ENCODE peak calls at places on chromosomes 11 and 22, in five cellular contexts. E, M, T, F and Q are unnamed samples.

GRCh38 chr22:33832558-33833151 is 87.6 kb downstream of the LARGE1 start:
- DNase-seq in E (peak), M (no peak), T (no peak), F (no peak), Q (no peak)

GRCh38 chr11:134438533-134438932 is 26.5 kb upstream of the B3GAT1 start:
- DNase-seq in E (no peak), M (no peak), T (no peak), F (peak), Q (no peak)

GRCh38 chr11:109946322-109946846 is 146.8 kb upstream of the ZC3H12C start:
- DNase-seq in E (peak), M (peak), T (peak), F (peak), Q (peak)

GRCh38 chr11:43825217-43825816 is 55.3 kb upstream of the ALKBH3 start:
- DNase-seq in E (peak), M (no peak), T (peak), F (peak), Q (peak)

GRCh38 chr22:30824711-30825110 is 130.0 kb downstream of the OSBP2 start:
- DNase-seq in E (no peak), M (no peak), T (no peak), F (no peak), Q (no peak)

GRCh38 chr11:9851366-9851765 is 187.5 kb downstream of the SWAP70 start:
- DNase-seq in E (peak), M (no peak), T (peak), F (no peak), Q (peak)

GRCh38 chr11:122882809-122883681 is 486 bp downstream of the JHY start:
- DNase-seq in E (peak), M (peak), T (peak), F (peak), Q (peak)

GRCh38 chr11:93700830-93701229 is 39.3 kb downstream of the CEP295 start:
- DNase-seq in E (peak), M (no peak), T (peak), F (no peak), Q (peak)

GRCh38 chr11:132793831-132794230 is 738.5 kb downstream of the OPCML start:
- DNase-seq in E (no peak), M (no peak), T (no peak), F (no peak), Q (no peak)

GRCh38 chr22:34639911-34640310 is 426.0 kb upstream of the ISX start:
- DNase-seq in E (no peak), M (no peak), T (no peak), F (no peak), Q (no peak)

GRCh38 chr11:46513934-46514342 is 79.9 kb downstream of the AMBRA1 start:
- DNase-seq in E (peak), M (peak), T (peak), F (no peak), Q (no peak)

GRCh38 chr22:17949926-17950473 is 74.4 kb downstream of the MICAL3 start:
- DNase-seq in E (no peak), M (no peak), T (no peak), F (no peak), Q (no peak)

GRCh38 chr11:116595305-116595880 is 177.4 kb downstream of the BUD13 start:
- DNase-seq in E (no peak), M (no peak), T (no peak), F (no peak), Q (no peak)

GRCh38 chr22:49934891-49935557 is 16.6 kb downstream of the CRELD2 start:
- DNase-seq in E (peak), M (peak), T (peak), F (peak), Q (no peak)

GRCh38 chr11:119339581-119340334 is 925 bp downstream of the C1QTNF5 start:
- DNase-seq in E (peak), M (peak), T (peak), F (peak), Q (no peak)

GRCh38 chr11:124177344-124177743 is 5.8 kb upstream of the OR10D3 start:
- DNase-seq in E (no peak), M (no peak), T (no peak), F (no peak), Q (no peak)

DNA sequence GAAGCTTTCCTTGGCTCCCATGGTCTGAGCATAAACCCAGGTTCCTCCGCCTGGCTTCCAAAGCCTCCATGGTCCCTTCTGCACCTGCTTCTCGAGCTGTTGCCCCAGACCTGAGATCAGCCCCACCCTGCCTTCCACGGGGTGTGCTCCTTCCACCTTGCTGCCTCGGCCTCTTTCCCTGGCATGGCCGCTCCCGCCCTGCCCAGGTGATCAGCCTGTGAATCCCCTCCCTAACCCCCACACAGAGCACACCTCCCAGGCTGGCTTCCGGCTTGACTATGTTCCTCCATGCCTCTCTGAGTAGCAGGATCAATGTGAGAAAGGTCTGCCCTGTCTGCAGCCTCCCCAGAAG is 2.7 kb upstream of the PPP6R3 start:
- DNase-seq in E (no peak), M (no peak), T (no peak), F (peak), Q (no peak)
- TF ChIP-seq CTCF in E (no peak), M (no peak), T (no peak), F (no peak), Q (no peak)

GRCh38 chr22:46845281-46846153 is 83.1 kb downstream of the TBC1D22A start:
- DNase-seq in E (peak), M (no peak), T (peak), F (no peak), Q (peak)
- TF ChIP-seq CTCF in E (peak), M (peak), T (peak), F (no peak), Q (peak)

DNA sequence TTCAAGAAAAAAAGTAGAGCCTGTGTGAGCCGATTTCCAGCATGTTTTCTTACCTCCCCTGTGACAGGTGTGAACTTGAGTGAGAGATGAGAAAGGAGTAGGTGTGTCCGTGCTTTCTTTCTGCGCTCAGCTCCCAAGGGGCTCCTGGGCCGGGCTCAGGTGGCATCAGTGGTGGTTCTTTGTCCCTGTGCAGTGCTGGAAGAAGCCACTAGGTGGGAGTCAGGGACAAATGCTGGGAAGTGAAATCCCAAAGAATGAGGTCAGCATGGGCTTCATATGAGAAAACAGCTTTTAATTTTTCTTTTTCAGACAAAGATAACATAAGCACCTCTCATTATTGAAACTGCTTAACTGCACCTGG is 57.8 kb downstream of the PPFIBP2 start:
- DNase-seq in E (peak), M (peak), T (peak), F (peak), Q (peak)
- TF ChIP-seq CTCF in E (peak), M (peak), T (peak), F (peak), Q (peak)

DNA sequence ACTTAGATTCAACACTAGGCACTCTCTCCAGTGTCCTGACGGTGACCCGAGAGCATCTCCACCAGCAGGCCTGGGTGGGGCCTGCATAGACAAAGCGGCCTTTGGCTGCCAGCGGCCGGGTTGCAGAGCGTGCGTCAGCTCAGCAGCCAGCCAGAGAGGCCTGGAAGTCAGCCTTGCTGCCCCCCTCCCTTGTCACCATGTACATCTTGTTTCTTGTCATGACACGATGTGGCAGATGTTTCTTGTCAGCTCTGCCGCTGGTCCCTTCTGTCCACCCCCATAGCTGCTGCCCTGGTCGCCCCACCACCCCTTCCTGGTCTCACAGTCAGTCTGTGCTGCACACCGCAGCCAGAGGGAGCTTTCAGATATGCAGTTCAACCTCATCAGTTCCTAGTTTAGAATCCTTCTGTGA is 33.1 kb upstream of the CBX7 start:
- DNase-seq in E (peak), M (peak), T (peak), F (no peak), Q (no peak)
- TF ChIP-seq CTCF in E (peak), M (peak), T (peak), F (no peak), Q (peak)

GRCh38 chr22:40654522-40655167 is 18.1 kb upstream of the MRTFA start:
- DNase-seq in E (peak), M (peak), T (peak), F (no peak), Q (peak)

GRCh38 chr22:40648386-40648785 is 11.9 kb upstream of the MRTFA start:
- DNase-seq in E (no peak), M (no peak), T (no peak), F (no peak), Q (no peak)

GRCh38 chr22:40653361-40653760 is 16.8 kb upstream of the MRTFA start:
- DNase-seq in E (no peak), M (no peak), T (no peak), F (no peak), Q (no peak)

GRCh38 chr22:40651057-40651456 is 14.5 kb upstream of the MRTFA start:
- DNase-seq in E (no peak), M (no peak), T (no peak), F (no peak), Q (no peak)

DNA sequence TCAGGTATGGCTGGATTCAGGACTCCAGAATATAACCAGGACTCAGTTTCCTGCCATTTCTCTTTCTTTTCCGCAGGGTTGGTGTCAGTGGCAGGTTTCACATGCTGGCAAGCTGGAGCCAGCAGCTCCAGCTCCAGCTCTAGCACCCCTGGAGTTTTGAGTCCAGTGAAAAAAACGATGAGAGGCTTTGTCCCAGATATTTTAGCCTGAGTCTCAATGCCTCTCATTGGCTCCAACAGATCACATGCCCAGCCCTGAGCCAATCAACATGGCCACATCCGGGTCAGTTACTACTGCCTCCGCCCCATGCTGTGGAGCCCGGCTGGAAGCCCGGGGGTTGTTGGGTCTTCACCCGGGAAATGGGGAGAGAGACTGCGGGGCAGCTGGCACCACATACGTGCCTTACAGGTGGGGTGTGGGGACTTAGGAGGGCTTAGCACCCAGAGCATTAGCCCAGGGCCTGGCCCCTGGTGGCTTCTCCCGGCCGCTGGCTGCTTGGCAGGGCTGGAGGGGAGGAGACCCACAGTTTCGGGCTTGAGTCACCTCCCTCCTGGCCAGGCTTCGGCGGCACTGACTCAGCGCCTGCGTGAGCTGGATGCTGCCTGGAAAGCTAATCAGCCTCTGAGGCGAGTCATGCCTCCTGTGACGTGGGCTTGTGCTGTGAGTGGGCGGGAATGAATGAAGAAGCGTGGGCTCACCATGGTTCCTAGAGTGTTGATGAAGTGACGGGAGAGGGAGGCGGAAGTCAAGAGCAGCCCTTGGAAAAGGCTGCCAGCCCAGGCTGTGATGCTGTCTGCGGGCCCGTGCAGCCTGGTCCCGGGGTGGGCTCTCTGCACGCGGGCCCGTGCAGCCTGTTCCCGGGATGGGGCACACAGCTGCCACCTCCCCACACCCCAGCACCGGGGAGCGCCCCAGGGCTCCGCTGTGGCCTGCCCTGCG is 15.3 kb upstream of the MRTFA start:
- DNase-seq in E (peak), M (peak), T (peak), F (peak), Q (peak)
- TF ChIP-seq CTCF in E (no peak), M (no peak), T (no peak), F (no peak), Q (no peak)

GRCh38 chr11:20337526-20338154 is 25.9 kb upstream of the HTATIP2 start:
- DNase-seq in E (peak), M (no peak), T (peak), F (no peak), Q (peak)
- TF ChIP-seq CTCF in E (peak), M (peak), T (peak), F (no peak), Q (peak)

GRCh38 chr22:36528336-36528735 is 630 bp downstream of the EIF3D start:
- DNase-seq in E (no peak), M (no peak), T (peak), F (no peak), Q (no peak)

GRCh38 chr22:36532466-36532865 is 3.5 kb upstream of the EIF3D start:
- DNase-seq in E (no peak), M (no peak), T (no peak), F (no peak), Q (no peak)

GRCh38 chr22:36528795-36529718 is at the start of gene EIF3D:
- DNase-seq in E (peak), M (peak), T (peak), F (peak), Q (peak)
- TF ChIP-seq CTCF in E (no peak), M (no peak), T (no peak), F (no peak), Q (peak)